ENCODE peak calls at places on chromosomes 11 and 22, in four cellular contexts. H, E, C and P are unnamed samples.

GRCh38 chr11:100602716-100603115 is 84.4 kb upstream of the ARHGAP42 start:
- DNase-seq in H (no peak), E (no peak), C (no peak), P (no peak)

GRCh38 chr22:45864959-45865496 is 111.9 kb downstream of the WNT7B start:
- DNase-seq in H (no peak), E (no peak), C (no peak), P (no peak)

GRCh38 chr22:39941661-39942060 is 18.5 kb upstream of the TMA7B start:
- DNase-seq in H (no peak), E (no peak), C (no peak), P (no peak)

GRCh38 chr11:115673720-115674119 is 169.5 kb upstream of the CADM1 start:
- DNase-seq in H (no peak), E (no peak), C (no peak), P (no peak)

GRCh38 chr22:38219644-38220043 is 17.9 kb downstream of the MAFF start:
- DNase-seq in H (no peak), E (no peak), C (no peak), P (no peak)

GRCh38 chr11:77068461-77069335 is 1.9 kb downstream of the CAPN5 start:
- DNase-seq in H (no peak), E (no peak), C (no peak), P (no peak)

GRCh38 chr11:128776434-128777284 is 82.8 kb downstream of the FLI1 start:
- DNase-seq in H (peak; percentile 22), E (peak; percentile 78), C (peak; percentile 33), P (peak; percentile 86)

GRCh38 chr11:125091247-125091876 is 20.1 kb downstream of the TMEM218 start:
- DNase-seq in H (no peak), E (peak; percentile 89), C (peak; percentile 77), P (peak; percentile 87)

GRCh38 chr22:44550666-44551491 is 52.8 kb upstream of the RTL6 start:
- DNase-seq in H (no peak), E (no peak), C (peak; percentile 98), P (no peak)

GRCh38 chr11:128477811-128478210 is 109.5 kb downstream of the ETS1 start:
- DNase-seq in H (no peak), E (no peak), C (no peak), P (no peak)

GRCh38 chr11:129930743-129931142 is 35.4 kb upstream of the NFRKB start:
- DNase-seq in H (no peak), E (no peak), C (no peak), P (no peak)

GRCh38 chr22:44889233-44889878 is 120.4 kb downstream of the PHF21B start:
- DNase-seq in H (no peak), E (peak; percentile 44), C (no peak), P (peak; percentile 69)

GRCh38 chr22:22465094-22465602 is 43.4 kb downstream of the ZNF280B start:
- DNase-seq in H (no peak), E (no peak), C (no peak), P (no peak)

GRCh38 chr22:31492151-31492550 is 2.5 kb upstream of the EIF4ENIF1 start:
- DNase-seq in H (no peak), E (no peak), C (no peak), P (no peak)

GRCh38 chr11:34416746-34417145 is 22.0 kb upstream of the CAT start:
- DNase-seq in H (no peak), E (no peak), C (no peak), P (no peak)

GRCh38 chr11:119356349-119357031 is 10.0 kb upstream of the MFRP start:
- DNase-seq in H (peak; percentile 60), E (peak; percentile 94), C (peak; percentile 66), P (peak; percentile 90)

GRCh38 chr11:119709638-119710346 is 19.2 kb downstream of the NECTIN1 start:
- DNase-seq in H (no peak), E (peak; percentile 95), C (peak; percentile 69), P (peak; percentile 99)

GRCh38 chr11:25838918-25839611 is 492.9 kb upstream of the ANO3 start:
- DNase-seq in H (no peak), E (peak; percentile 2), C (no peak), P (peak; percentile 45)

GRCh38 chr11:108934696-108935095 is 269.8 kb downstream of the DDX10 start:
- DNase-seq in H (no peak), E (no peak), C (no peak), P (no peak)

GRCh38 chr22:42919199-42919598 is 62.1 kb upstream of the ARFGAP3 start:
- DNase-seq in H (no peak), E (no peak), C (no peak), P (peak; percentile 97)

GRCh38 chr11:46322759-46323158 is 24.5 kb upstream of the DGKZ start:
- DNase-seq in H (no peak), E (peak; percentile 27), C (peak; percentile 35), P (no peak)

GRCh38 chr11:121892863-121893262 is 223.2 kb downstream of the BLID start:
- DNase-seq in H (no peak), E (no peak), C (peak; percentile 56), P (no peak)

GRCh38 chr11:2867142-2867541 is 18.4 kb downstream of the CDKN1C start:
- DNase-seq in H (no peak), E (no peak), C (no peak), P (no peak)

GRCh38 chr11:35234836-35235235 is 95.9 kb downstream of the CD44 start:
- DNase-seq in H (no peak), E (no peak), C (peak; percentile 56), P (no peak)

GRCh38 chr22:39463931-39464390 is 7.1 kb downstream of the MGAT3 start:
- DNase-seq in H (no peak), E (no peak), C (no peak), P (no peak)

GRCh38 chr11:89477175-89477574 is 14.0 kb downstream of the NOX4 start:
- DNase-seq in H (no peak), E (peak; percentile 8), C (no peak), P (peak; percentile 64)

GRCh38 chr11:33452806-33453205 is 195.6 kb downstream of the HIPK3 start:
- DNase-seq in H (no peak), E (no peak), C (peak; percentile 94), P (no peak)

GRCh38 chr11:132028380-132029240 is 658.2 kb downstream of the NTM start:
- DNase-seq in H (no peak), E (peak; percentile 36), C (peak; percentile 73), P (peak; percentile 72)

GRCh38 chr22:43550024-43550620 is 138.3 kb downstream of the MPPED1 start:
- DNase-seq in H (no peak), E (no peak), C (no peak), P (no peak)

GRCh38 chr11:62925308-62925707 is 4.1 kb upstream of the CHRM1 start:
- DNase-seq in H (no peak), E (peak; percentile 73), C (no peak), P (peak; percentile 84)

GRCh38 chr22:22787805-22788459 is 99.7 kb upstream of the IGLL5 start:
- DNase-seq in H (peak; percentile 65), E (peak; percentile 83), C (peak; percentile 28), P (peak; percentile 70)

GRCh38 chr11:112113539-112114457 is 27.1 kb downstream of the SDHD start:
- DNase-seq in H (no peak), E (peak; percentile 58), C (peak; percentile 69), P (peak; percentile 76)

GRCh38 chr11:72069787-72070251 is 10.5 kb downstream of the NUMA1 start:
- DNase-seq in H (no peak), E (peak; percentile 29), C (peak; percentile 84), P (peak; percentile 71)

GRCh38 chr11:130388607-130389205 is 39.7 kb downstream of the ADAMTS8 start:
- DNase-seq in H (peak; percentile 10), E (no peak), C (peak; percentile 27), P (no peak)

GRCh38 chr22:20439928-20440575 is 2.4 kb upstream of the SCARF2 start:
- DNase-seq in H (no peak), E (no peak), C (no peak), P (no peak)

GRCh38 chr11:72727521-72727920 is 24.7 kb downstream of the ARAP1 start:
- DNase-seq in H (no peak), E (no peak), C (no peak), P (peak; percentile 44)

GRCh38 chr11:92920295-92920694 is 49.2 kb upstream of the MTNR1B start:
- DNase-seq in H (no peak), E (no peak), C (no peak), P (no peak)

GRCh38 chr11:63911440-63911839 is 5.5 kb downstream of the RCOR2 start:
- DNase-seq in H (no peak), E (peak; percentile 40), C (no peak), P (no peak)

GRCh38 chr11:25793637-25794036 is 538.3 kb upstream of the ANO3 start:
- DNase-seq in H (no peak), E (no peak), C (no peak), P (no peak)